ENCODE peak calls at places on chromosomes 7 and 10, in five cellular contexts. U, W, R, O and E are unnamed samples.

GRCh38 chr7:25478925-25479324 is 250.6 kb upstream of the NPVF start:
- DNase-seq in U (no peak), W (no peak), R (no peak), O (no peak), E (no peak)

GRCh38 chr7:106284516-106285050 is at the start of gene NAMPT:
- DNase-seq in U (peak; percentile 79), W (no peak), R (no peak), O (peak; percentile 81), E (no peak)

GRCh38 chr7:96277921-96278320 is 44.0 kb downstream of the SLC25A13 start:
- DNase-seq in U (no peak), W (no peak), R (no peak), O (peak; percentile 36), E (no peak)

GRCh38 chr7:1086588-1087461 is 1.1 kb upstream of the GPER1 start:
- DNase-seq in U (peak; percentile 81), W (no peak), R (peak; percentile 68), O (peak; percentile 94), E (peak; percentile 42)

GRCh38 chr7:140723002-140723401 is 26.5 kb downstream of the NDUFB2 start:
- DNase-seq in U (no peak), W (no peak), R (no peak), O (no peak), E (no peak)

GRCh38 chr10:29725133-29725720 is 90.5 kb upstream of the SVIL start:
- DNase-seq in U (no peak), W (no peak), R (no peak), O (peak; percentile 60), E (no peak)

GRCh38 chr10:51422311-51423120 is 276.9 kb downstream of the CSTF2T start:
- DNase-seq in U (peak; percentile 22), W (peak; percentile 8), R (peak; percentile 15), O (peak; percentile 21), E (peak; percentile 76)

GRCh38 chr7:47435889-47436312 is 146.0 kb downstream of the TNS3 start:
- DNase-seq in U (peak; percentile 66), W (no peak), R (peak; percentile 27), O (peak; percentile 79), E (peak; percentile 81)

GRCh38 chr7:71486856-71487628 is 355.1 kb downstream of the GALNT17 start:
- DNase-seq in U (no peak), W (no peak), R (no peak), O (no peak), E (no peak)

GRCh38 chr7:32957326-32958045 is at the start of gene FKBP9:
- DNase-seq in U (peak; percentile 86), W (no peak), R (peak; percentile 76), O (peak; percentile 99), E (peak; percentile 79)

GRCh38 chr7:27305854-27306253 is 63.3 kb downstream of the EVX1 start:
- DNase-seq in U (no peak), W (no peak), R (no peak), O (no peak), E (no peak)

DNA sequence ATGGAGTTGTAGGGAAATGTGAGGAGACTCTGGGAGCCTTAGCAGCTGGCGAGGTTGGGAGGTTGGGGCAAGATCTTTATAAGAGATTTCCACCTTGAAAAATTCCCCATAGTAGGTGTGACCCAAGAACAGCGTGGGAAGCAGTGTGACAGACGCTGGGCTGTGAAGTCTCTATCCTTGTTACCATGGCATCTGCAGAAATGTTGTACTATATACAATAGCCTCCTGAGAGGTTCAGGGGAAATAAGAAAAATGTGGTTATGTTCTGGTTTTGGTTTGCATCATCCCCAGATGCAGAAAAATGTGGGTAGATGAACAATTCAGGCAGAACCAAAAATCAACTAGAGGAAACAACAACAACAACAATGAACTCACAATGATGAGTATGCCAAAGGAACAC is 498.6 kb downstream of the SH2D4B start:
- DNase-seq in U (no peak), W (peak; percentile 81), R (no peak), O (no peak), E (no peak)
- H3K36me3 ChIP-seq in U (no peaks in the 10 kb centered on the region), W (no peaks in the 10 kb centered on the region), R (no peaks in the 10 kb centered on the region), O (no peaks in the 10 kb centered on the region), E (no peaks in the 10 kb centered on the region)

DNA sequence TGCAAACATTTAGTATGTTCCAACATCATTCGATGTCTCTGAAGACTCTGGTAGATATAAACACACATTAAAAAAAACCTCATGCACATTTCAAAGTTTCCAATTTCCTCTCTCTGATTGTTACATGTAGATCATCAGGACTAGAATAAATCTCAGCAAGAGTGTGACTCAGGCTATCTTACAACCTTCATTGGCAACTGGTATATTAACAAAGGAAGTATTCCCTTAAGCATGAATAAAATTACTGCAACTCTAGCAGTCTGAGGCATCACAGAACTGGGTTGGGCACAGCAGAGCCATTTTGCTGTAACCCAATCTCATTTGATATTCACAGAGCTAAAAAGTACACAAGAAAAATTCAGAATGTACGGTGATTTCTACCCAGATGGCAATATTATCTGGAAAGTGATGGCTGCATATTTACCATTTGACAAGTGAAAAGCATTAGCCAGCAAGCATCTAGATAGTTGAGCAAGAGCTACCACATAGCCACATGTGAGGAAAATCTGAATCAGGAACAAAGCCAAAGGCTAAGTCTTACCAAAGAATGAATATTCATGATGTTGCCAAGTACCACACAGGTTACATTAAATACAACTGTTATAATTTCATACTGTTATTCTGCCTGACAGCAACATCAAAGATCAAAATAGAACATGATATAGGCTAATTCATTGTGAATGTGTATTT is 232.2 kb downstream of the CRPPA start:
- DNase-seq in U (no peak), W (no peak), R (no peak), O (no peak), E (peak; percentile 2)
- TF ChIP-seq SMC3 in U (no peak), W (no peak), R (no peak), O (no peak), E (no peak)

DNA sequence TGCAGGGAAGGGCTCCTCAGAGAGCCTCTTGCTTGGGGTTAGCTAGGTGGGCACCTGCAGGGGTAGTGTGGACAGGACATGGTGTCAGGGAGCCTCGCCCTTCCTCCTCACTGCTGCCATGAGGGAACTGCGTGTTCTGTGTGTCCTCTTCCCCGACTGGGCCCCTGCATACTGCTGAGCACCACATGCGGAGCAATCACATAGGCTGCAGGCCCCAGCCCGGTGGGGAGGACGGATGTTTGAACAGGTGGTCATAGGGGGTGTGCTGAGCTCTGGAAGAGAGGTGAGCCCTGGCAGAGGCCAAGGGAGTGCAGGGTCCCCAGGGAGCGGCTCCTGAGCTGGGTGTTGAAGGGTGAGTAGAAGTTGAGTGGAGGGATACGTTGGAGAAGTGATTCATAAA is 48.3 kb upstream of the ZMIZ2 start:
- DNase-seq in U (no peak), W (no peak), R (no peak), O (no peak), E (no peak)
- H3K36me3 ChIP-seq in U (peaks cover 67% of the 10 kb centered on the region), W (peaks cover 26% of the 10 kb centered on the region), R (peaks cover 17% of the 10 kb centered on the region), O (peaks cover 29% of the 10 kb centered on the region), E (peaks cover 44% of the 10 kb centered on the region)

GRCh38 chr10:3067859-3068179 is 471 bp downstream of the PFKP start:
- DNase-seq in U (no peak), W (no peak), R (no peak), O (no peak), E (no peak)
- TF ChIP-seq SMC3 in U (no peak), W (no peak), R (no peak), O (no peak), E (no peak)

DNA sequence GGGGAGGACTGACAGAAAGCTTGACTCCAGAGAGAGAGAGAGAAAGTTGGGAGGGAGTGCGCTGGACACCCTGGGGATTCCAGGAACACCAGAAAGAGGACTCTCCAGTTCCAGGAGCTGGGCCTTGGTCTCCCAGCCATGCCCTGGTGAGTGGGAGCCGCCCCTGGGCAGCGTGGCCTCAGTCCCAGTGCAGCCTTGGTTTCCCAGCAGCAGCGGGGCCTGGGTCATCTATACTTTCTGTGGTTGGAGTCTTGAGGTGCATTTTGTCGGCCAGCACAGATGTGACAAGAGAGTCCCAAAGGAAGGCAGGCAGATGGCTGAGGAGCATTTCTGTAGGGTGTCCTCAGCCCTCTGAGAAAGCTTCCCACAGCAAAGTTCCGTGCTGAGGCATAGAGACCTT is 334.7 kb upstream of the ZNF32 start:
- DNase-seq in U (no peak), W (no peak), R (no peak), O (no peak), E (no peak)
- H3K36me3 ChIP-seq in U (no peaks in the 10 kb centered on the region), W (no peaks in the 10 kb centered on the region), R (no peaks in the 10 kb centered on the region), O (no peaks in the 10 kb centered on the region), E (no peaks in the 10 kb centered on the region)

DNA sequence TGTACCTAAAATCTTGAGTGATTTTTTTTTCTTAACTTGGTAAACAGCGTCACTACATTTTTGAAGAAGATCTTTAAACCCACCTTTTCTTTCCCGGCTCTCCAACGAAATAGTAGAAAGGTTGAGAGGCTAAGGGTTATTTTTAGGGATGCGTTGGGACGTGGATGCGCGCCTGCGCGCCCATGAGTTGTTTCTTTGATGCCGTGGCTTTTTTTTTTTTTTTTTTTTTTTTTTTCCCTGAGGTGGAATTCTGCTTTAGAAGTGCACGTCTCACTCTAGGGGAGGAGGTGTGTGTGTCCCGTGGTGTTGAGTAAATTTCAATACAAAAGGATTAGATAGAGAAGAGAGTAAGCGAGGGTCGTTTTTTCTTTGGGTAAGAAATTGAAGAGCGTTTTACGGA is 972 bp upstream of the SP8 start:
- DNase-seq in U (no peak), W (no peak), R (no peak), O (no peak), E (no peak)
- TF ChIP-seq SMC3 in U (no peak), W (no peak), R (no peak), O (no peak), E (no peak)

DNA sequence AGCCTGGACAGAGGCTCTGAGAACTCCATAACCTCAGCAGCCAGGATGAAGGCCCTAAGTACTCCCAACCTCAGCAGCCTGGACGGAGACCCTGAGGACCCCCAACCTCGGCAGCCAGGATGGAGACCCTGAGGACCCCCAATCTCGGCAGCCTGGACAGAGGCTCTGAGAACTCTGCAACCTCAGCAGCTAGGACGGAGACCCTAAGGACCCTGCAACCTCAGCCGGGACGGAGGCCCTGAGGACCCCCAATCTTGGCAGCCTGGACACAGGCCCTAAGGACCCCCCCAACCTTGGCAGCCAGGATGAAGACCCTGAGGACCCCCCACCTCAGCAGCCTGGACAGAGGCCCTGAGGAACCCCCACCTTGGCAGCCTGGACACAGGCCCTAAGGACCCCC is 16.5 kb downstream of the RRP12 start:
- DNase-seq in U (no peak), W (no peak), R (no peak), O (no peak), E (no peak)
- H3K36me3 ChIP-seq in U (peaks cover 83% of the 10 kb centered on the region), W (peaks cover 6% of the 10 kb centered on the region), R (peaks cover 18% of the 10 kb centered on the region), O (peaks cover 60% of the 10 kb centered on the region), E (peaks cover 29% of the 10 kb centered on the region)